ENCODE peak calls at places on chromosomes 7 and 10, in four cellular contexts. L is psoas muscle, D is upper lobe of left lung, P is left ventricle myocardium inferior. H is an unnamed sample.

GRCh38 chr10:87740232-87740631 is 77.8 kb downstream of the ATAD1 start:
- DNase-seq in L (no peak), D (no peak), P (no peak), H (no peak)

GRCh38 chr10:60426425-60426824 is 36.8 kb upstream of the ANK3 start:
- DNase-seq in L (no peak), D (no peak), P (no peak), H (no peak)

GRCh38 chr10:4240641-4241197 is 455.7 kb upstream of the KLF6 start:
- DNase-seq in L (no peak), D (no peak), P (no peak), H (no peak)

GRCh38 chr10:33889371-33889770 is 554.9 kb upstream of the NRP1 start:
- DNase-seq in L (no peak), D (no peak), P (no peak), H (no peak)

GRCh38 chr7:87567052-87567451 is 33.6 kb downstream of the ABCB1 start:
- DNase-seq in L (no peak), D (no peak), P (no peak), H (no peak)

GRCh38 chr10:49606981-49607535 is 3.1 kb upstream of the SLC18A3 start:
- DNase-seq in L (peak), D (peak), P (peak), H (peak)

GRCh38 chr7:82521906-82522445 is 78.4 kb upstream of the CACNA2D1 start:
- DNase-seq in L (no peak), D (no peak), P (no peak), H (no peak)

GRCh38 chr7:25456467-25457171 is 228.3 kb upstream of the NPVF start:
- DNase-seq in L (no peak), D (peak), P (peak), H (no peak)

GRCh38 chr7:17758008-17758407 is 182.3 kb downstream of the SNX13 start:
- DNase-seq in L (no peak), D (no peak), P (no peak), H (no peak)

GRCh38 chr10:130244928-130245495 is 108.8 kb downstream of the GLRX3 start:
- DNase-seq in L (no peak), D (peak), P (no peak), H (no peak)

DNA sequence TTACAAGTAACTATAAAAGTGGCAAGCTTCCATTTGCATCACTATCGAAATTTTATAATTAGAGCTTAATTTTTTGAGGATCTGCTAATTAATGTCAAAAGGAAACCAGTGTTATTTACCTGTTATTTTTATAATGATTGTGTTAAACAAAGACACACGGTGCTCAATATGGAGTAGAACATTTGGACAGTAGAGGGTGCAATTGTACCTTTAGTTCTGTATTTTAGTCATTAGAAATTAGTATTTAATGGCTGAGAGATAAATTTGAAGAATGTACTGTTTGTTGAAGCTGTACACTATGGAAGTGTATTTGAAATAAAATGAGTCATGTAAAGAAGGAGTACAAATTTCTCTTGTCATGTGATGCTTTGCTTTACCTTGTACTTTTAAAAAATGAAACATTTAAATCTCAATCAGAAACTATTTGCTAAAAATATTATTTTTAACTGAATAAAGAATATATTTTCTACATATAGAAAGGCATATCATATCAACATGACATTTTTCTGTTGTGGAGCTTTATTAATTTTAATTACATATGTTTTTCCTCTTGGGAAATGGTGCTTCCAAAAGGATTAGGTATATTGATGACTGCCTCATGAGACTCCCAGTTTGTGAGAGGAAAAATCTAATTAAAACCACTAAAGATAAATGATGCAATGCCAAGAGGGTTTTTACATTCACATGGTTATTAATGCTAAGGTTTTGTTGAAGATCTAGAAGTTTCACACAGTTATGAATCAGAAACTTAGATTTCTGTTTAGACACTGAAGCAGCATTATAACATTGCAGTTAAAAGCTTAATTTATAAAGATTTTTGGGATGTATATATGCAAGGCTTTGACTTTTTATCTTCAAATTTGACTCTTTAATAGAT is 10.4 kb upstream of the PRKG1 start:
- DNase-seq in L (no peak), D (no peak), P (no peak), H (peak)
- TF ChIP-seq CTCF in L (peak), D (peak), P (peak), H (peak)

DNA sequence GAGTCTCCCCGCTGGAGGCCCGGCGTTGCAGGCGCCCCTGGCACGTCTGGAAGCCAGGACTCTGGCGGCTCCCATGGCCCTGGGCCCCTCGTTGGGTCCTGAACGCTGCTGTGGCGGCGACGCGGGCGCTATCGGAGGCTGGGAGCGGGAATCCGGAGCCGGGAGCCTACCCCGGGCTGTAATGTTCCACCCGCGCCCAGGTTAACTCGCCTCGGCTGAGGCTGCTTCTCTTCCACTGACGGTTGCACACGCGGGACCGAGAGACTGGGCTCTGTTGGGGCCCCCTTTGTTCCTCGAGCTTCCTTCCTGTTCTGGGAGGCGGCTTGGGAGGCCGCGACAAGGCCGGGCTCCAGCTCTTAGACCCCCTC is 1.3 kb upstream of the HOXA5 start:
- DNase-seq in L (no peak), D (no peak), P (no peak), H (no peak)
- H3K4me3 ChIP-seq in L (peak), D (peak), P (no peak), H (no peak)

GRCh38 chr10:121085386-121085785 is 234.2 kb downstream of the WDR11 start:
- DNase-seq in L (no peak), D (no peak), P (no peak), H (no peak)

GRCh38 chr10:121089434-121089833 is 238.3 kb downstream of the WDR11 start:
- DNase-seq in L (no peak), D (no peak), P (no peak), H (no peak)

GRCh38 chr10:121087688-121088087 is 236.5 kb downstream of the WDR11 start:
- DNase-seq in L (no peak), D (no peak), P (no peak), H (no peak)

GRCh38 chr10:121087129-121087528 is 236.0 kb downstream of the WDR11 start:
- DNase-seq in L (no peak), D (no peak), P (no peak), H (peak)

GRCh38 chr10:121088524-121088923 is 237.4 kb downstream of the WDR11 start:
- DNase-seq in L (no peak), D (peak), P (no peak), H (no peak)
- TF ChIP-seq CTCF in L (no peak), D (peak), P (no peak), H (no peak)

DNA sequence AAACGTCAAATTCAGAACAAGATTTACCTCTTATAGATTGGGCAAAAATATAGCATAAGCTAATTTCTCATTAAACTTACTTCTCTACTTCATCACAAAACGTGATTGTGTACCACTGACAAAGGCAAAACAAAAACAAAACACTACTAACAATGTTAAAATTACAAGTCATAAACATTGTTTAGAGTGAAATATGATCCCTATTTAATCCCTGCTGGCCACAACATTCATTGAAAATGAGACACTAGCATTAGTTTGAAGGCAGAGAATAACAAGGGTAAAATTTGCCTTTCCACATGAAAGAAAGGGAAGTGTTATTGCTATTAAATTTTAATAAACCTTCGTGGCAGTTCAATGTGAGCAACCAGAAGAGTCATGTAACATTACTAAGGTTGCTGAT is 45.0 kb downstream of the SEMA3A start:
- DNase-seq in L (no peak), D (no peak), P (no peak), H (no peak)
- H3K4me3 ChIP-seq in L (no peak), D (no peak), P (no peak), H (no peak)

GRCh38 chr7:150748402-150748801 is 11.2 kb downstream of the GIMAP5 start:
- DNase-seq in L (no peak), D (no peak), P (no peak), H (no peak)
- TF ChIP-seq CTCF in L (no peak), D (no peak), P (no peak), H (no peak)